ENCODE peak calls at places on chromosomes 3 and 15, in ten cellular contexts. One of them, this sample, is unnamed.

GRCh38 chr3:181534881-181535280 is 176.8 kb upstream of the SOX2 start:
- DNase-seq in NCI-H2029 treated with DMSO at 0.1 percent for 48 hours: no peak
- DNase-seq in AG08395: no peak
- DNase-seq in left ventricle myocardium superior: no peak
- DNase-seq in naive thymus-derived CD8-positive, alpha-beta T cell: no peak
- DNase-seq in GM23338: no peak
- DNase-seq in CMK: peak; percentile 8
- DNase-seq in stimulated activated naive CD8-positive, alpha-beta T cell treated with anti-CD3 and anti-CD28 coated beads, Interleukin-15, amount 100 ng/mL, for 72 hours: no peak
- DNase-seq in left kidney: no peak
- DNase-seq in stimulated activated CD4-positive, alpha-beta T cell treated with anti-CD3 and anti-CD28 coated beads, Interleukin-1b, Interleukin-23, amount 100 ng/mL, for 48 hours: no peak
- DNase-seq in this sample: no peak

GRCh38 chr3:50600841-50601591 is 10.6 kb downstream of the CISH start:
- DNase-seq in NCI-H2029 treated with DMSO at 0.1 percent for 48 hours: peak; percentile 83
- DNase-seq in AG08395: peak; percentile 97
- DNase-seq in left ventricle myocardium superior: peak; percentile 98
- DNase-seq in naive thymus-derived CD8-positive, alpha-beta T cell: peak; percentile 50
- DNase-seq in GM23338: peak; percentile 30
- DNase-seq in CMK: peak; percentile 94
- DNase-seq in stimulated activated naive CD8-positive, alpha-beta T cell treated with anti-CD3 and anti-CD28 coated beads, Interleukin-15, amount 100 ng/mL, for 72 hours: peak; percentile 95
- DNase-seq in left kidney: peak; percentile 97
- DNase-seq in stimulated activated CD4-positive, alpha-beta T cell treated with anti-CD3 and anti-CD28 coated beads, Interleukin-1b, Interleukin-23, amount 100 ng/mL, for 48 hours: peak; percentile 97
- DNase-seq in this sample: peak; percentile 97

GRCh38 chr3:38477839-38478450 is 18.2 kb upstream of the EXOG start:
- DNase-seq in NCI-H2029 treated with DMSO at 0.1 percent for 48 hours: no peak
- DNase-seq in AG08395: no peak
- DNase-seq in left ventricle myocardium superior: no peak
- DNase-seq in naive thymus-derived CD8-positive, alpha-beta T cell: no peak
- DNase-seq in GM23338: no peak
- DNase-seq in CMK: no peak
- DNase-seq in stimulated activated naive CD8-positive, alpha-beta T cell treated with anti-CD3 and anti-CD28 coated beads, Interleukin-15, amount 100 ng/mL, for 72 hours: no peak
- DNase-seq in left kidney: no peak
- DNase-seq in stimulated activated CD4-positive, alpha-beta T cell treated with anti-CD3 and anti-CD28 coated beads, Interleukin-1b, Interleukin-23, amount 100 ng/mL, for 48 hours: no peak
- DNase-seq in this sample: no peak

GRCh38 chr3:13009946-13010315 is 63.3 kb downstream of the IQSEC1 start:
- DNase-seq in NCI-H2029 treated with DMSO at 0.1 percent for 48 hours: no peak
- DNase-seq in AG08395: no peak
- DNase-seq in left ventricle myocardium superior: no peak
- DNase-seq in naive thymus-derived CD8-positive, alpha-beta T cell: no peak
- DNase-seq in GM23338: no peak
- DNase-seq in CMK: no peak
- DNase-seq in stimulated activated naive CD8-positive, alpha-beta T cell treated with anti-CD3 and anti-CD28 coated beads, Interleukin-15, amount 100 ng/mL, for 72 hours: no peak
- DNase-seq in left kidney: no peak
- DNase-seq in stimulated activated CD4-positive, alpha-beta T cell treated with anti-CD3 and anti-CD28 coated beads, Interleukin-1b, Interleukin-23, amount 100 ng/mL, for 48 hours: no peak
- DNase-seq in this sample: no peak

GRCh38 chr3:40969341-40969740 is 230.0 kb upstream of the CTNNB1 start:
- DNase-seq in NCI-H2029 treated with DMSO at 0.1 percent for 48 hours: no peak
- DNase-seq in AG08395: no peak
- DNase-seq in left ventricle myocardium superior: no peak
- DNase-seq in naive thymus-derived CD8-positive, alpha-beta T cell: no peak
- DNase-seq in GM23338: no peak
- DNase-seq in CMK: no peak
- DNase-seq in stimulated activated naive CD8-positive, alpha-beta T cell treated with anti-CD3 and anti-CD28 coated beads, Interleukin-15, amount 100 ng/mL, for 72 hours: no peak
- DNase-seq in left kidney: no peak
- DNase-seq in stimulated activated CD4-positive, alpha-beta T cell treated with anti-CD3 and anti-CD28 coated beads, Interleukin-1b, Interleukin-23, amount 100 ng/mL, for 48 hours: no peak
- DNase-seq in this sample: no peak

GRCh38 chr15:62212746-62213145 is 47.7 kb upstream of the C2CD4B start:
- DNase-seq in NCI-H2029 treated with DMSO at 0.1 percent for 48 hours: no peak
- DNase-seq in AG08395: no peak
- DNase-seq in left ventricle myocardium superior: no peak
- DNase-seq in naive thymus-derived CD8-positive, alpha-beta T cell: no peak
- DNase-seq in GM23338: no peak
- DNase-seq in CMK: no peak
- DNase-seq in stimulated activated naive CD8-positive, alpha-beta T cell treated with anti-CD3 and anti-CD28 coated beads, Interleukin-15, amount 100 ng/mL, for 72 hours: peak; percentile 11
- DNase-seq in left kidney: no peak
- DNase-seq in stimulated activated CD4-positive, alpha-beta T cell treated with anti-CD3 and anti-CD28 coated beads, Interleukin-1b, Interleukin-23, amount 100 ng/mL, for 48 hours: no peak
- DNase-seq in this sample: no peak

GRCh38 chr3:11145888-11146287 is 8.4 kb upstream of the HRH1 start:
- DNase-seq in NCI-H2029 treated with DMSO at 0.1 percent for 48 hours: no peak
- DNase-seq in AG08395: peak; percentile 52
- DNase-seq in left ventricle myocardium superior: no peak
- DNase-seq in naive thymus-derived CD8-positive, alpha-beta T cell: no peak
- DNase-seq in GM23338: no peak
- DNase-seq in CMK: no peak
- DNase-seq in stimulated activated naive CD8-positive, alpha-beta T cell treated with anti-CD3 and anti-CD28 coated beads, Interleukin-15, amount 100 ng/mL, for 72 hours: no peak
- DNase-seq in left kidney: peak; percentile 36
- DNase-seq in stimulated activated CD4-positive, alpha-beta T cell treated with anti-CD3 and anti-CD28 coated beads, Interleukin-1b, Interleukin-23, amount 100 ng/mL, for 48 hours: no peak
- DNase-seq in this sample: no peak

GRCh38 chr3:149382091-149382467 is 4.6 kb upstream of the TM4SF1 start:
- DNase-seq in NCI-H2029 treated with DMSO at 0.1 percent for 48 hours: no peak
- DNase-seq in AG08395: peak; percentile 61
- DNase-seq in left ventricle myocardium superior: no peak
- DNase-seq in naive thymus-derived CD8-positive, alpha-beta T cell: no peak
- DNase-seq in GM23338: no peak
- DNase-seq in CMK: no peak
- DNase-seq in stimulated activated naive CD8-positive, alpha-beta T cell treated with anti-CD3 and anti-CD28 coated beads, Interleukin-15, amount 100 ng/mL, for 72 hours: no peak
- DNase-seq in left kidney: no peak
- DNase-seq in stimulated activated CD4-positive, alpha-beta T cell treated with anti-CD3 and anti-CD28 coated beads, Interleukin-1b, Interleukin-23, amount 100 ng/mL, for 48 hours: no peak
- DNase-seq in this sample: no peak

GRCh38 chr3:119418091-119418512 is 45.3 kb downstream of the TMEM39A start:
- DNase-seq in NCI-H2029 treated with DMSO at 0.1 percent for 48 hours: no peak
- DNase-seq in AG08395: no peak
- DNase-seq in left ventricle myocardium superior: no peak
- DNase-seq in naive thymus-derived CD8-positive, alpha-beta T cell: no peak
- DNase-seq in GM23338: no peak
- DNase-seq in CMK: no peak
- DNase-seq in stimulated activated naive CD8-positive, alpha-beta T cell treated with anti-CD3 and anti-CD28 coated beads, Interleukin-15, amount 100 ng/mL, for 72 hours: no peak
- DNase-seq in left kidney: no peak
- DNase-seq in stimulated activated CD4-positive, alpha-beta T cell treated with anti-CD3 and anti-CD28 coated beads, Interleukin-1b, Interleukin-23, amount 100 ng/mL, for 48 hours: no peak
- DNase-seq in this sample: no peak

GRCh38 chr3:79361748-79362378 is 405.9 kb downstream of the ROBO1 start:
- DNase-seq in NCI-H2029 treated with DMSO at 0.1 percent for 48 hours: peak; percentile 0
- DNase-seq in AG08395: peak; percentile 14
- DNase-seq in left ventricle myocardium superior: no peak
- DNase-seq in naive thymus-derived CD8-positive, alpha-beta T cell: no peak
- DNase-seq in GM23338: peak; percentile 69
- DNase-seq in CMK: peak; percentile 0
- DNase-seq in stimulated activated naive CD8-positive, alpha-beta T cell treated with anti-CD3 and anti-CD28 coated beads, Interleukin-15, amount 100 ng/mL, for 72 hours: no peak
- DNase-seq in left kidney: peak; percentile 65
- DNase-seq in stimulated activated CD4-positive, alpha-beta T cell treated with anti-CD3 and anti-CD28 coated beads, Interleukin-1b, Interleukin-23, amount 100 ng/mL, for 48 hours: no peak
- DNase-seq in this sample: peak; percentile 6

GRCh38 chr3:7682822-7683229 is 818.8 kb upstream of the LMCD1 start:
- DNase-seq in NCI-H2029 treated with DMSO at 0.1 percent for 48 hours: no peak
- DNase-seq in AG08395: peak; percentile 26
- DNase-seq in left ventricle myocardium superior: peak; percentile 28
- DNase-seq in naive thymus-derived CD8-positive, alpha-beta T cell: no peak
- DNase-seq in GM23338: peak; percentile 52
- DNase-seq in CMK: no peak
- DNase-seq in stimulated activated naive CD8-positive, alpha-beta T cell treated with anti-CD3 and anti-CD28 coated beads, Interleukin-15, amount 100 ng/mL, for 72 hours: no peak
- DNase-seq in left kidney: peak; percentile 47
- DNase-seq in stimulated activated CD4-positive, alpha-beta T cell treated with anti-CD3 and anti-CD28 coated beads, Interleukin-1b, Interleukin-23, amount 100 ng/mL, for 48 hours: no peak
- DNase-seq in this sample: no peak

GRCh38 chr3:183701744-183702143 is 4.1 kb downstream of the YEATS2 start:
- DNase-seq in NCI-H2029 treated with DMSO at 0.1 percent for 48 hours: no peak
- DNase-seq in AG08395: no peak
- DNase-seq in left ventricle myocardium superior: no peak
- DNase-seq in naive thymus-derived CD8-positive, alpha-beta T cell: no peak
- DNase-seq in GM23338: peak; percentile 26
- DNase-seq in CMK: no peak
- DNase-seq in stimulated activated naive CD8-positive, alpha-beta T cell treated with anti-CD3 and anti-CD28 coated beads, Interleukin-15, amount 100 ng/mL, for 72 hours: no peak
- DNase-seq in left kidney: peak; percentile 68
- DNase-seq in stimulated activated CD4-positive, alpha-beta T cell treated with anti-CD3 and anti-CD28 coated beads, Interleukin-1b, Interleukin-23, amount 100 ng/mL, for 48 hours: no peak
- DNase-seq in this sample: no peak

GRCh38 chr3:77169844-77170243 is 129.9 kb downstream of the ROBO2 start:
- DNase-seq in NCI-H2029 treated with DMSO at 0.1 percent for 48 hours: no peak
- DNase-seq in AG08395: no peak
- DNase-seq in left ventricle myocardium superior: no peak
- DNase-seq in naive thymus-derived CD8-positive, alpha-beta T cell: no peak
- DNase-seq in GM23338: no peak
- DNase-seq in CMK: no peak
- DNase-seq in stimulated activated naive CD8-positive, alpha-beta T cell treated with anti-CD3 and anti-CD28 coated beads, Interleukin-15, amount 100 ng/mL, for 72 hours: no peak
- DNase-seq in left kidney: peak; percentile 17
- DNase-seq in stimulated activated CD4-positive, alpha-beta T cell treated with anti-CD3 and anti-CD28 coated beads, Interleukin-1b, Interleukin-23, amount 100 ng/mL, for 48 hours: no peak
- DNase-seq in this sample: no peak

GRCh38 chr3:146221276-146221675 is 29.6 kb downstream of the PLSCR4 start:
- DNase-seq in NCI-H2029 treated with DMSO at 0.1 percent for 48 hours: no peak
- DNase-seq in AG08395: no peak
- DNase-seq in left ventricle myocardium superior: no peak
- DNase-seq in naive thymus-derived CD8-positive, alpha-beta T cell: no peak
- DNase-seq in GM23338: no peak
- DNase-seq in CMK: no peak
- DNase-seq in stimulated activated naive CD8-positive, alpha-beta T cell treated with anti-CD3 and anti-CD28 coated beads, Interleukin-15, amount 100 ng/mL, for 72 hours: no peak
- DNase-seq in left kidney: no peak
- DNase-seq in stimulated activated CD4-positive, alpha-beta T cell treated with anti-CD3 and anti-CD28 coated beads, Interleukin-1b, Interleukin-23, amount 100 ng/mL, for 48 hours: no peak
- DNase-seq in this sample: no peak

GRCh38 chr3:46797486-46797885 is 65.8 kb downstream of the MYL3 start:
- DNase-seq in NCI-H2029 treated with DMSO at 0.1 percent for 48 hours: no peak
- DNase-seq in AG08395: no peak
- DNase-seq in left ventricle myocardium superior: no peak
- DNase-seq in naive thymus-derived CD8-positive, alpha-beta T cell: no peak
- DNase-seq in GM23338: no peak
- DNase-seq in CMK: no peak
- DNase-seq in stimulated activated naive CD8-positive, alpha-beta T cell treated with anti-CD3 and anti-CD28 coated beads, Interleukin-15, amount 100 ng/mL, for 72 hours: no peak
- DNase-seq in left kidney: no peak
- DNase-seq in stimulated activated CD4-positive, alpha-beta T cell treated with anti-CD3 and anti-CD28 coated beads, Interleukin-1b, Interleukin-23, amount 100 ng/mL, for 48 hours: no peak
- DNase-seq in this sample: no peak

GRCh38 chr15:74449643-74450205 is 11.2 kb downstream of the UBL7 start:
- DNase-seq in NCI-H2029 treated with DMSO at 0.1 percent for 48 hours: no peak
- DNase-seq in AG08395: no peak
- DNase-seq in left ventricle myocardium superior: no peak
- DNase-seq in naive thymus-derived CD8-positive, alpha-beta T cell: no peak
- DNase-seq in GM23338: no peak
- DNase-seq in CMK: no peak
- DNase-seq in stimulated activated naive CD8-positive, alpha-beta T cell treated with anti-CD3 and anti-CD28 coated beads, Interleukin-15, amount 100 ng/mL, for 72 hours: no peak
- DNase-seq in left kidney: no peak
- DNase-seq in stimulated activated CD4-positive, alpha-beta T cell treated with anti-CD3 and anti-CD28 coated beads, Interleukin-1b, Interleukin-23, amount 100 ng/mL, for 48 hours: no peak
- DNase-seq in this sample: no peak

GRCh38 chr3:37712918-37713819 is 148.5 kb upstream of the CTDSPL start:
- DNase-seq in NCI-H2029 treated with DMSO at 0.1 percent for 48 hours: no peak
- DNase-seq in AG08395: peak; percentile 52
- DNase-seq in left ventricle myocardium superior: no peak
- DNase-seq in naive thymus-derived CD8-positive, alpha-beta T cell: no peak
- DNase-seq in GM23338: no peak
- DNase-seq in CMK: no peak
- DNase-seq in stimulated activated naive CD8-positive, alpha-beta T cell treated with anti-CD3 and anti-CD28 coated beads, Interleukin-15, amount 100 ng/mL, for 72 hours: no peak
- DNase-seq in left kidney: peak; percentile 82
- DNase-seq in stimulated activated CD4-positive, alpha-beta T cell treated with anti-CD3 and anti-CD28 coated beads, Interleukin-1b, Interleukin-23, amount 100 ng/mL, for 48 hours: no peak
- DNase-seq in this sample: peak; percentile 46

GRCh38 chr15:66123799-66124198 is 129.8 kb downstream of the MEGF11 start:
- DNase-seq in NCI-H2029 treated with DMSO at 0.1 percent for 48 hours: no peak
- DNase-seq in AG08395: no peak
- DNase-seq in left ventricle myocardium superior: no peak
- DNase-seq in naive thymus-derived CD8-positive, alpha-beta T cell: no peak
- DNase-seq in GM23338: no peak
- DNase-seq in CMK: no peak
- DNase-seq in stimulated activated naive CD8-positive, alpha-beta T cell treated with anti-CD3 and anti-CD28 coated beads, Interleukin-15, amount 100 ng/mL, for 72 hours: no peak
- DNase-seq in left kidney: no peak
- DNase-seq in stimulated activated CD4-positive, alpha-beta T cell treated with anti-CD3 and anti-CD28 coated beads, Interleukin-1b, Interleukin-23, amount 100 ng/mL, for 48 hours: no peak
- DNase-seq in this sample: no peak

GRCh38 chr15:43799209-43799944 is 643 bp downstream of the SERINC4 start:
- DNase-seq in NCI-H2029 treated with DMSO at 0.1 percent for 48 hours: peak; percentile 5
- DNase-seq in AG08395: no peak
- DNase-seq in left ventricle myocardium superior: no peak
- DNase-seq in naive thymus-derived CD8-positive, alpha-beta T cell: no peak
- DNase-seq in GM23338: no peak
- DNase-seq in CMK: no peak
- DNase-seq in stimulated activated naive CD8-positive, alpha-beta T cell treated with anti-CD3 and anti-CD28 coated beads, Interleukin-15, amount 100 ng/mL, for 72 hours: no peak
- DNase-seq in left kidney: peak; percentile 50
- DNase-seq in stimulated activated CD4-positive, alpha-beta T cell treated with anti-CD3 and anti-CD28 coated beads, Interleukin-1b, Interleukin-23, amount 100 ng/mL, for 48 hours: no peak
- DNase-seq in this sample: no peak

GRCh38 chr3:126986001-126986400 is 3.1 kb downstream of the PLXNA1 start:
- DNase-seq in NCI-H2029 treated with DMSO at 0.1 percent for 48 hours: no peak
- DNase-seq in AG08395: no peak
- DNase-seq in left ventricle myocardium superior: peak; percentile 35
- DNase-seq in naive thymus-derived CD8-positive, alpha-beta T cell: no peak
- DNase-seq in GM23338: no peak
- DNase-seq in CMK: no peak
- DNase-seq in stimulated activated naive CD8-positive, alpha-beta T cell treated with anti-CD3 and anti-CD28 coated beads, Interleukin-15, amount 100 ng/mL, for 72 hours: no peak
- DNase-seq in left kidney: no peak
- DNase-seq in stimulated activated CD4-positive, alpha-beta T cell treated with anti-CD3 and anti-CD28 coated beads, Interleukin-1b, Interleukin-23, amount 100 ng/mL, for 48 hours: no peak
- DNase-seq in this sample: no peak

GRCh38 chr3:84980456-84980855 is 21.7 kb downstream of the CADM2 start:
- DNase-seq in NCI-H2029 treated with DMSO at 0.1 percent for 48 hours: no peak
- DNase-seq in AG08395: no peak
- DNase-seq in left ventricle myocardium superior: no peak
- DNase-seq in naive thymus-derived CD8-positive, alpha-beta T cell: no peak
- DNase-seq in GM23338: no peak
- DNase-seq in CMK: no peak
- DNase-seq in stimulated activated naive CD8-positive, alpha-beta T cell treated with anti-CD3 and anti-CD28 coated beads, Interleukin-15, amount 100 ng/mL, for 72 hours: no peak
- DNase-seq in left kidney: no peak
- DNase-seq in stimulated activated CD4-positive, alpha-beta T cell treated with anti-CD3 and anti-CD28 coated beads, Interleukin-1b, Interleukin-23, amount 100 ng/mL, for 48 hours: no peak
- DNase-seq in this sample: no peak

GRCh38 chr3:46124216-46125143 is 83.6 kb downstream of the CCR1 start:
- DNase-seq in NCI-H2029 treated with DMSO at 0.1 percent for 48 hours: no peak
- DNase-seq in AG08395: no peak
- DNase-seq in left ventricle myocardium superior: peak; percentile 33
- DNase-seq in naive thymus-derived CD8-positive, alpha-beta T cell: no peak
- DNase-seq in GM23338: no peak
- DNase-seq in CMK: no peak
- DNase-seq in stimulated activated naive CD8-positive, alpha-beta T cell treated with anti-CD3 and anti-CD28 coated beads, Interleukin-15, amount 100 ng/mL, for 72 hours: no peak
- DNase-seq in left kidney: no peak
- DNase-seq in stimulated activated CD4-positive, alpha-beta T cell treated with anti-CD3 and anti-CD28 coated beads, Interleukin-1b, Interleukin-23, amount 100 ng/mL, for 48 hours: no peak
- DNase-seq in this sample: no peak

GRCh38 chr15:39786444-39787056 is 3.9 kb upstream of the FSIP1 start:
- DNase-seq in NCI-H2029 treated with DMSO at 0.1 percent for 48 hours: peak; percentile 26
- DNase-seq in AG08395: peak; percentile 59
- DNase-seq in left ventricle myocardium superior: no peak
- DNase-seq in naive thymus-derived CD8-positive, alpha-beta T cell: no peak
- DNase-seq in GM23338: peak; percentile 93
- DNase-seq in CMK: no peak
- DNase-seq in stimulated activated naive CD8-positive, alpha-beta T cell treated with anti-CD3 and anti-CD28 coated beads, Interleukin-15, amount 100 ng/mL, for 72 hours: no peak
- DNase-seq in left kidney: peak; percentile 82
- DNase-seq in stimulated activated CD4-positive, alpha-beta T cell treated with anti-CD3 and anti-CD28 coated beads, Interleukin-1b, Interleukin-23, amount 100 ng/mL, for 48 hours: no peak
- DNase-seq in this sample: no peak

GRCh38 chr15:52143862-52144261 is 31.3 kb upstream of the BCL2L10 start:
- DNase-seq in NCI-H2029 treated with DMSO at 0.1 percent for 48 hours: no peak
- DNase-seq in AG08395: peak; percentile 89
- DNase-seq in left ventricle myocardium superior: no peak
- DNase-seq in naive thymus-derived CD8-positive, alpha-beta T cell: no peak
- DNase-seq in GM23338: peak; percentile 22
- DNase-seq in CMK: no peak
- DNase-seq in stimulated activated naive CD8-positive, alpha-beta T cell treated with anti-CD3 and anti-CD28 coated beads, Interleukin-15, amount 100 ng/mL, for 72 hours: no peak
- DNase-seq in left kidney: no peak
- DNase-seq in stimulated activated CD4-positive, alpha-beta T cell treated with anti-CD3 and anti-CD28 coated beads, Interleukin-1b, Interleukin-23, amount 100 ng/mL, for 48 hours: no peak
- DNase-seq in this sample: no peak

GRCh38 chr15:38814891-38815290 is 250.3 kb upstream of the RASGRP1 start:
- DNase-seq in NCI-H2029 treated with DMSO at 0.1 percent for 48 hours: no peak
- DNase-seq in AG08395: no peak
- DNase-seq in left ventricle myocardium superior: no peak
- DNase-seq in naive thymus-derived CD8-positive, alpha-beta T cell: no peak
- DNase-seq in GM23338: no peak
- DNase-seq in CMK: no peak
- DNase-seq in stimulated activated naive CD8-positive, alpha-beta T cell treated with anti-CD3 and anti-CD28 coated beads, Interleukin-15, amount 100 ng/mL, for 72 hours: no peak
- DNase-seq in left kidney: no peak
- DNase-seq in stimulated activated CD4-positive, alpha-beta T cell treated with anti-CD3 and anti-CD28 coated beads, Interleukin-1b, Interleukin-23, amount 100 ng/mL, for 48 hours: no peak
- DNase-seq in this sample: no peak

GRCh38 chr15:89958107-89958805 is 42.9 kb upstream of the ZNF710 start:
- DNase-seq in NCI-H2029 treated with DMSO at 0.1 percent for 48 hours: no peak
- DNase-seq in AG08395: no peak
- DNase-seq in left ventricle myocardium superior: no peak
- DNase-seq in naive thymus-derived CD8-positive, alpha-beta T cell: no peak
- DNase-seq in GM23338: no peak
- DNase-seq in CMK: no peak
- DNase-seq in stimulated activated naive CD8-positive, alpha-beta T cell treated with anti-CD3 and anti-CD28 coated beads, Interleukin-15, amount 100 ng/mL, for 72 hours: no peak
- DNase-seq in left kidney: peak; percentile 37
- DNase-seq in stimulated activated CD4-positive, alpha-beta T cell treated with anti-CD3 and anti-CD28 coated beads, Interleukin-1b, Interleukin-23, amount 100 ng/mL, for 48 hours: no peak
- DNase-seq in this sample: no peak

This sample was measured in heart right ventricle.